ENCODE peak calls at places on chromosomes 11 and 22, in four cellular contexts. P, K, Q and W are unnamed samples.

GRCh38 chr22:42906605-42907338 is 49.7 kb upstream of the ARFGAP3 start:
- DNase-seq in K (no peak), Q (no peak), P (no peak), W (no peak)

GRCh38 chr11:68116892-68117435 is 4.2 kb downstream of the CHKA start:
- DNase-seq in K (no peak), P (no peak), Q (no peak), W (no peak)

GRCh38 chr22:37281646-37282384 is 493 bp upstream of the CYTH4 start:
- DNase-seq in K (no peak), Q (no peak), P (no peak), W (no peak)

GRCh38 chr11:68735125-68735524 is 16.2 kb downstream of the TESMIN start:
- DNase-seq in K (no peak), Q (no peak), P (no peak), W (no peak)

GRCh38 chr11:134024420-134025085 is 44.3 kb upstream of the JAM3 start:
- DNase-seq in Q (no peak), P (no peak), K (no peak), W (no peak)

GRCh38 chr22:45885941-45886395 is 91.0 kb downstream of the WNT7B start:
- DNase-seq in P (no peak), K (no peak), Q (peak; percentile 25), W (no peak)

GRCh38 chr11:71302911-71303310 is 50.5 kb upstream of the SHANK2 start:
- DNase-seq in P (no peak), K (no peak), Q (no peak), W (no peak)

GRCh38 chr11:62340269-62340901 is 3.1 kb downstream of the ASRGL1 start:
- DNase-seq in Q (peak; percentile 60), K (peak; percentile 12), P (no peak), W (peak; percentile 19)

GRCh38 chr22:27462190-27462589 is 339.4 kb downstream of the MN1 start:
- DNase-seq in K (no peak), P (no peak), Q (peak; percentile 29), W (no peak)

GRCh38 chr11:64447717-64448598 is 89.0 kb downstream of the RPS6KA4 start:
- DNase-seq in Q (no peak), K (peak; percentile 40), P (no peak), W (no peak)

GRCh38 chr22:50641696-50642607 is 14.0 kb upstream of the ARSA start:
- DNase-seq in Q (peak; percentile 95), P (peak; percentile 75), K (no peak), W (peak; percentile 32)

GRCh38 chr22:37483594-37484114 is 2.5 kb downstream of the MFNG start:
- DNase-seq in Q (peak; percentile 11), K (no peak), P (no peak), W (no peak)

GRCh38 chr22:37060801-37061610 is 9.5 kb downstream of the KCTD17 start:
- DNase-seq in Q (no peak), P (no peak), K (no peak), W (no peak)

GRCh38 chr11:19244621-19245020 is 3.9 kb upstream of the E2F8 start:
- DNase-seq in P (no peak), K (no peak), Q (no peak), W (no peak)

GRCh38 chr11:3138178-3139085 is 26.7 kb downstream of the OSBPL5 start:
- DNase-seq in P (no peak), Q (no peak), K (no peak), W (peak; percentile 24)

GRCh38 chr22:49206281-49206680 is 621.4 kb downstream of the BRD1 start:
- DNase-seq in Q (no peak), K (no peak), P (no peak), W (no peak)

GRCh38 chr11:79342686-79343085 is 98.1 kb downstream of the TENM4 start:
- DNase-seq in Q (no peak), K (no peak), P (no peak), W (no peak)

GRCh38 chr11:104594228-104594958 is 303.9 kb downstream of the CASP12 start:
- DNase-seq in P (no peak), Q (no peak), K (no peak), W (no peak)

GRCh38 chr11:111982019-111982464 is 43.2 kb upstream of the DLAT start:
- DNase-seq in K (peak; percentile 5), Q (peak; percentile 70), P (peak; percentile 61), W (peak; percentile 67)

GRCh38 chr22:49589811-49590210 is 237.9 kb downstream of the BRD1 start:
- DNase-seq in K (no peak), P (no peak), Q (no peak), W (no peak)

GRCh38 chr11:29324328-29324727 is 692.5 kb downstream of the KCNA4 start:
- DNase-seq in P (no peak), Q (no peak), K (no peak), W (no peak)

GRCh38 chr22:24146190-24146616 is 35.1 kb upstream of the SUSD2 start:
- DNase-seq in K (no peak), Q (peak; percentile 80), P (no peak), W (peak; percentile 55)

GRCh38 chr11:64355078-64355940 is 3.7 kb upstream of the RPS6KA4 start:
- DNase-seq in Q (peak; percentile 79), K (no peak), P (peak; percentile 77), W (peak; percentile 92)

GRCh38 chr11:15006139-15006759 is 34.1 kb upstream of the CALCA start:
- DNase-seq in Q (peak; percentile 46), P (no peak), K (peak; percentile 0), W (peak; percentile 39)

GRCh38 chr11:134586726-134587125 is 174.7 kb upstream of the B3GAT1 start:
- DNase-seq in P (no peak), Q (no peak), K (no peak), W (no peak)

GRCh38 chr11:78426845-78427244 is 9.2 kb upstream of the GAB2 start:
- DNase-seq in Q (no peak), P (no peak), K (no peak), W (no peak)

GRCh38 chr11:71913716-71914115 is 14.7 kb downstream of the XNDC1N start:
- DNase-seq in K (no peak), P (no peak), Q (no peak), W (no peak)

GRCh38 chr11:66743271-66743968 is 14.4 kb upstream of the SPTBN2 start:
- DNase-seq in Q (no peak), P (no peak), K (no peak), W (no peak)

GRCh38 chr11:103637250-103637649 is 399.2 kb upstream of the DDI1 start:
- DNase-seq in P (no peak), K (no peak), Q (no peak), W (no peak)

DNA sequence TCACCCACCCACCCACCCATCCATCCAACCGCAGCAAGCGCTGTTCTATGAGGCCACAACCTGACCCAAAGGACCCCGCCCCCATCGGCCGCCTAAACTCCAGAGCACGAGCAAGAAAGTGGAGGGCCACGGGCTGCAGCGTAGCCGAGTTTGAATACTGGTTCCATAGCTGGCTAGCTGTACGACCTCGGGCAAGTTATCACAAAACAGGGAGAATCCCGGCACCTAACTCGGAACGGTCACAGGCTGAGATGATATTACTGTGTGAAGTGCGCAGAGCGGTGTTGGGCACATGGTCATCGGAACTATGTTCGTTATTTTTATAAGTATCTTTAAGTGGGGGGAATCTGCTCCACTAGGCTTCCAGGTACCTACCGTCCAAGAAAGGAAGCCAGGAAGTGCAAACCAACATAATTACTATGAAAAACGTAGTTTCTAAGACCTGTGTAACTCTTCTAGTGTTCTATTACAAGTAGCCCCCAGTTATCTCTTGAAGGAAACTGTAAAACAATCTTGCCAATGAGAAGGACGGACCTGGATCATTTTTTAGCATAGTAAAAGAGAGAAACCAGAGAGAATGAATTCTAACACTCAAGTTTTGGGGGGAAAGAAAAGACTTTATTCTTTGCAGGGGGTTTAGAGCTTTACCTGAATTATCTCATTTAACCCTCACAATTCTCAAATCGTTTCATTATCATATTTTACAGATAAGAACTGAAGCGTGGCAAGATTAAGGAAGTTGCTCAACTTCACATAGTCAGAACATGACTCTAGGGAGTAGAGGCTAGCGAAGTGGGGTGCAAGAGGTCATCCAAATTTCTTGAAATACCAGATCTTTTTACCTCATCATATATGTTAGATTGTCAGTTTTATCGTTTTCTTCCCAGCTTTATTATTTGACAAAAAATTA is 671 bp upstream of the BUD13 start:
- DNase-seq in P (no peak), Q (no peak), K (no peak), W (no peak)
- TF ChIP-seq CHD2 in P (no peak), Q (no peak), K (no peak), W (no peak)

GRCh38 chr11:8224161-8224591 is 39.5 kb downstream of the LMO1 start:
- DNase-seq in Q (no peak), P (no peak), K (no peak), W (no peak)
- TF ChIP-seq HDAC6 in Q (no peak), P (no peak), K (no peak), W (no peak)

GRCh38 chr22:19110064-19110458 is 12.2 kb downstream of the DGCR2 start:
- DNase-seq in P (no peak), K (no peak), Q (no peak), W (peak; percentile 66)
- TF ChIP-seq CHD2 in P (no peak), K (no peak), Q (no peak), W (no peak)

DNA sequence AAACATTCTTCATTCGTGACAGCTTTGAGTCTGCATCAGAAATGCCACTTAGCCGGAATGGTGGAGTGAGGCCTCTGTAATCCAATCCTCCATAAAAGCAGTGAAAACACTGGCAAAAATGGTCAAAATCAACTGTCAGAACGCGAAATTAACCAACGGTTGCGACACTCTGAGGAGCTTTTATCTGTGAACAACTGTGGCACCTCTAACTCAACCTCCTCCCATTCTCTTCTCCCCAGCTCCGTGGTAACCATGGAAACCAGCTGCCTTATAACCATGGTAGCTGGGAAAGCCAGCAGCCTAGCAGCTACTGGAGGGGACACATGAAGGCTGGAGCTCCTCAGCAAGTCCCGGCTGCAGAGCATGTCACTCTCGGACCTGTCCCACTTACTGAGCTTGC is 20.3 kb downstream of the AP2A2 start:
- DNase-seq in Q (peak; percentile 59), P (no peak), K (no peak), W (no peak)
- TF ChIP-seq HDAC6 in Q (no peak), P (no peak), K (no peak), W (no peak)

GRCh38 chr22:31491218-31491962 is 1.7 kb upstream of the EIF4ENIF1 start:
- DNase-seq in K (no peak), P (no peak), Q (no peak), W (no peak)

GRCh38 chr22:31488988-31489617 is 539 bp downstream of the EIF4ENIF1 start:
- DNase-seq in P (no peak), K (no peak), Q (no peak), W (no peak)

GRCh38 chr22:31492151-31492550 is 2.5 kb upstream of the EIF4ENIF1 start:
- DNase-seq in Q (no peak), K (no peak), P (no peak), W (no peak)

GRCh38 chr22:31489632-31490495 is at the start of gene EIF4ENIF1:
- DNase-seq in Q (peak; percentile 72), P (no peak), K (no peak), W (peak; percentile 88)

DNA sequence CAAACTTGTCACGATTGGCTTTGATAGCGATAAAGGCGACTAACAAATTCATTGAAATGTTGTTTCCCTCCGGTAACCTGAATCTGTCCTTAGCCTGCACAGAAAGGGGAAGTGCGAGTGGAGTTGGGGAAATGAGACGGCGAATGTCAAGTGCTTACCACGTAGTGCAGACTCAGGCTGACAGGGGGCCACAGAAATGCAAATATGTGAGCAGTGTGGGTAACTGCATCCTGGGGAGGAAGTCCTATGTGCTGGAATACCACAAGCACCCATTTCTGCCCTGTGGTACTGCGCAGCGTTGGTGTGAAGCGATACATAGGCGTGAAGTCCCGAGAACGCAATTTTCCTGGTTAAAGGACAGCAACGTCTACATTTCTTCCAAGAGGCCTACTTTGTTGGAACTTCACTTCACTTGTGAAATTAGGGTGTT is 869 bp upstream of the EIF4ENIF1 start:
- DNase-seq in K (peak; percentile 97), Q (peak; percentile 77), P (no peak), W (peak; percentile 56)
- TF ChIP-seq CHD2 in K (peak; percentile 84), Q (no peak), P (no peak), W (no peak)